ENCODE peak calls at places on chromosomes 11 and 22, in four cellular contexts. Z is lung; B is activated CD8-positive, alpha-beta memory T cell treated with anti-CD3 and anti-CD28 coated beads for 1 hour; Q is transverse colon. W is an unnamed sample.

GRCh38 chr11:67484847-67485311 is 2.1 kb downstream of the AIP start:
- DNase-seq in Z (no peak), B (no peak), Q (peak), W (no peak)

GRCh38 chr22:29391546-29391945 is 3.2 kb upstream of the AP1B1 start:
- DNase-seq in Z (no peak), B (no peak), Q (no peak), W (no peak)

GRCh38 chr11:28969832-28970231 is 861.6 kb downstream of the METTL15 start:
- DNase-seq in Z (no peak), B (no peak), Q (no peak), W (no peak)

GRCh38 chr11:120186799-120187591 is 23.8 kb upstream of the OAF start:
- DNase-seq in Z (no peak), B (no peak), Q (peak), W (peak)

GRCh38 chr11:18705651-18706281 is 7.2 kb downstream of the TMEM86A start:
- DNase-seq in Z (peak), B (no peak), Q (peak), W (no peak)

GRCh38 chr11:75337195-75337654 is 14.2 kb downstream of the ARRB1 start:
- DNase-seq in Z (no peak), B (no peak), Q (no peak), W (no peak)

GRCh38 chr11:63765688-63766241 is 2.8 kb downstream of the ZFTA start:
- DNase-seq in Z (no peak), B (no peak), Q (peak), W (no peak)

GRCh38 chr11:122717264-122717867 is 61.8 kb downstream of the UBASH3B start:
- DNase-seq in Z (no peak), B (peak), Q (peak), W (peak)

GRCh38 chr11:69435161-69435990 is 46.1 kb upstream of the LINC01488 start:
- DNase-seq in Z (no peak), B (no peak), Q (no peak), W (no peak)

GRCh38 chr11:118533769-118534729 is 3.1 kb downstream of the TMEM25 start:
- DNase-seq in Z (no peak), B (no peak), Q (peak), W (no peak)

GRCh38 chr11:46836431-46836830 is 9.6 kb downstream of the CKAP5 start:
- DNase-seq in Z (no peak), B (no peak), Q (no peak), W (no peak)

GRCh38 chr11:123187670-123188507 is 7.2 kb downstream of the CLMP start:
- DNase-seq in Z (no peak), B (no peak), Q (no peak), W (no peak)

GRCh38 chr22:50473088-50473487 is 1.7 kb downstream of the SBF1 start:
- DNase-seq in Z (no peak), B (peak), Q (peak), W (no peak)

GRCh38 chr22:39318507-39319283 is 728 bp downstream of the RPL3 start:
- DNase-seq in Z (no peak), B (peak), Q (peak), W (no peak)

GRCh38 chr22:26756675-26757293 is 99.4 kb downstream of the MIAT start:
- DNase-seq in Z (no peak), B (peak), Q (peak), W (peak)

GRCh38 chr11:114348200-114349191 is 51.8 kb downstream of the C11orf71 start:
- DNase-seq in Z (peak), B (no peak), Q (peak), W (peak)

W was measured in stimulated activated naive B cell treated with anti-CD40 and anti-IgM and Interleukin-4, amounts not matched to agents 10 μg/mL and 1 μg/mL and 100 μg/mL, for 72 hours.